ENCODE peak calls at places on chromosomes 1 and 21, in five cellular contexts. X is HepG2, Q is fibroblast of lung, E is GM23338, D is neural progenitor cell. M is an unnamed sample.

GRCh38 chr1:68460935-68461334 is 11.2 kb upstream of the RPE65 start:
- DNase-seq in X (no peak), Q (no peak), E (no peak), D (no peak), M (no peak)

GRCh38 chr1:30130106-30130505 is 593.3 kb downstream of the MATN1 start:
- DNase-seq in X (no peak), Q (no peak), E (no peak), D (no peak), M (no peak)

GRCh38 chr1:206655471-206655882 is 20.1 kb downstream of the DYRK3 start:
- DNase-seq in X (no peak), Q (no peak), E (no peak), D (no peak), M (no peak)

GRCh38 chr1:177181631-177182291 is 11.0 kb downstream of the BRINP2 start:
- DNase-seq in X (peak), Q (peak), E (peak), D (peak), M (peak)

GRCh38 chr1:109882288-109883245 is 28.1 kb upstream of the CSF1 start:
- DNase-seq in X (peak), Q (no peak), E (no peak), D (no peak), M (no peak)

GRCh38 chr1:115545791-115546733 is 95.7 kb upstream of the VANGL1 start:
- DNase-seq in X (peak), Q (peak), E (peak), D (peak), M (peak)

GRCh38 chr1:11531943-11532342 is 53.0 kb downstream of the DISP3 start:
- DNase-seq in X (no peak), Q (no peak), E (no peak), D (no peak), M (no peak)

GRCh38 chr1:7356079-7356478 is 415.0 kb upstream of the VAMP3 start:
- DNase-seq in X (no peak), Q (no peak), E (no peak), D (no peak), M (no peak)

GRCh38 chr21:35329940-35330670 is 281.0 kb upstream of the RUNX1 start:
- DNase-seq in X (no peak), Q (peak), E (no peak), D (no peak), M (no peak)

GRCh38 chr1:7539772-7540175 is 231.3 kb upstream of the VAMP3 start:
- DNase-seq in X (no peak), Q (no peak), E (peak), D (peak), M (peak)

GRCh38 chr1:71610489-71610888 is 529.7 kb upstream of the ZRANB2 start:
- DNase-seq in X (no peak), Q (no peak), E (no peak), D (no peak), M (no peak)

GRCh38 chr21:32368386-32368785 is 24.4 kb downstream of the URB1 start:
- DNase-seq in X (no peak), Q (peak), E (no peak), D (no peak), M (no peak)

GRCh38 chr21:32367158-32367557 is 25.7 kb downstream of the URB1 start:
- DNase-seq in X (no peak), Q (peak), E (no peak), D (no peak), M (no peak)

GRCh38 chr21:32370971-32371766 is 21.6 kb downstream of the URB1 start:
- DNase-seq in X (no peak), Q (peak), E (no peak), D (no peak), M (no peak)

GRCh38 chr21:32372755-32373154 is 20.1 kb downstream of the URB1 start:
- DNase-seq in X (no peak), Q (peak), E (no peak), D (no peak), M (no peak)

DNA sequence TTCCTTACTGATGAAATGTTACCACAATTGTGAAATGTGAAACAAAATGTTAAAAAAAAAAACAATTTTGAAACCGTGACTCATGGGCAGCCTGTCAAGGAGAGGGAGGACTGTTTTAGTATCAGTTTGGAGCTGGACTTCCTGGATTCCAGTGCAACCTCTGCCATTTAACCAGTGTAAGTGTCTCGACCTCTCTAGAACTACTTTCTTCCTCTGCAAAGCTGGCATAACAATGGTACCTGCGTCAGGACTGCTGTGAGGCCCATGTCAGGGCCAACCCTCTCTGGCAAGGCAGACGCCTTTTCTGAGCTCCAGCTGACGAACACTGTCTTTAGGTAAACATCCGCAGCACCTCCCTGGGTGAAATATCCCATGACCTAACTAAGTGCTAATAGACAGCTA is 20.9 kb downstream of the URB1 start:
- DNase-seq in X (no peak), Q (peak), E (no peak), D (no peak), M (no peak)
- TF ChIP-seq EZH2 in X (no peak), Q (no peak), E (no peak), D (no peak), M (no peak)

DNA sequence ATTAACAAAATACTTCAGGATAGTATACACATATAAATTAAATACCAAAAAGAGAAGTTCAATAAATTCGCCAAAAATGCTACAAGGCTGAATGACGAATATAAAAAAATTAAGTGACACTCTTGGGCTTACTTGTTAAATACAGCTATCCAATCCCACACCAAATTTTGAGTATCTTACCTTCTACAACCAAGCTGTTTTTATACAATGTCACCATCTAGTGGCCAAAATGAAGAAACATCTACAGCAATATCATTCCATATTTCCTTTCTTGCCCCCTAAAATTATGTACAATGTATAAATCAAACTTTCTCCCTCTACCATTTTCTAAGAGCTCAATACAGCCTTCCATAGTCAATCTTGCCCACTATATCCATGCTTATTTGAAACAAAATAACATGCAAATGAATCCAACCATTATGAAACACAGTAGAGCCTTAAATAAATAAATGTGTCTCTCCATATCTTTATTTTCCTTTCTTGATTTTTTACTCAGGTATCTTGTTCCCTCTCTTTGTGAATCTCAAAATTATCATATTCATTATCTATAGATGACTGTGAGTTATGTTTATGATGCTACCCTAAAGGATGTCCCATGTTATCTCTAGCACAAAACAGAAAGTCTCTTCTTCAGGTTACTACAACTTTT is 86.3 kb downstream of the ACBD6 start:
- DNase-seq in X (peak), Q (peak), E (peak), D (peak), M (peak)
- TF ChIP-seq CTCF in X (peak), Q (peak), E (peak), D (peak), M (peak)

DNA sequence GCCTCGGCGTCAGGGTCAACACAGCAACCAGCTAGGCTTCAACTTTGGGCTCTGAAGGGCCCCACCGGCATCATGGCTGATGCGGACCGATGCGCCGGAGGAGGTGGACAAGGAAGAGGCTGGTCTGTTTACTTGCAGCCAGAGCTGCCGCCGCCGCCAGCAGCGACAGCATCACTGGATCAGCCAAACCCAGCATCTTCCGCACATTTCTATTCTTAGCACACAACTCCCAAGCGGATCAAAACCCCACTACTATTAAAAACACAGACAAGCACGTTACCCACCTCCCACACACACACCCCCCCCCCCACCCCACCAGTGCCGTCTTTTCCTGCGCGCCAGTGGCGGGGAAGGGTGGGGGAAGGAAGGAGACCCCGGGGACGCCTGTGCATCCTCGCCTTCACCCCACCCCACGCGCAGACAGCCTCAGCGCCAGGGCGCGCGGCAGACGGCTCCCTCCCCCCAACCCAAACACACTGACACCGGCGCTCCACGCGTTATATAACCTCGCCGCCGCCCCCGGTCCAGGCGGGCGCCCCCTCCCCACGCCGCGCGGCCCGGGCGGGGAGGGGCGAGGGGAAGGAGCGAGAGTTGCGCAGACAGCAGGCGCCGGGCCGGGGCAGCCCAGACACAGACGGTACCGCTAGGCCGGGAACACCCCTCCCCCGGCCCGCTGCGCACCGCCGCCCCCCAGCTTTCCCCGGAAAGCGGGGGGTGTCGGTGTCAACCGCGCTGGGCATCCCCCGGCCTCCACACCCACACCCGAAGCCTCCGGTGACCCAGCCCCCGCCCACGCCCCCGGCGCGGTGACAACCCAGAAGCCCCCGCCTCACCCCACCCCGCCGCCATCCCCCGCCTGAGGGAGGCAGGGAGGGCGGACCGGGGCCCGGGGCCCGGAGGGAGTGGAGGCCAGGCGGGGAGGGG is 692 bp downstream of the AKT3 start:
- DNase-seq in X (no peak), Q (peak), E (peak), D (peak), M (peak)
- TF ChIP-seq EZH2 in X (no peak), Q (no peak), E (no peak), D (no peak), M (no peak)

GRCh38 chr1:47527653-47528272 is 89.9 kb downstream of the FOXD2 start:
- DNase-seq in X (peak), Q (no peak), E (peak), D (peak), M (no peak)
- TF ChIP-seq CTCF in X (peak), Q (peak), E (peak), D (peak), M (peak)

M was measured in A673.